ENCODE peak calls at places on chromosome 12, in nine cellular contexts. I is lung, J is HepG2, W is mucosa of descending colon, M is Karpas-422, G is tibial nerve, C is PC-3, A is uterus, O is left lung. E is an unnamed sample.

GRCh38 chr12:82685721-82686222 is 934 bp upstream of the TMTC2 start:
- DNase-seq in G (peak; percentile 92), J (peak; percentile 88), A (peak; percentile 95), I (peak; percentile 96), O (peak; percentile 96), W (peak; percentile 99), M (peak; percentile 97), C (peak; percentile 97), E (peak; percentile 61)

GRCh38 chr12:7151532-7151931 is 21.4 kb downstream of the CLSTN3 start:
- DNase-seq in O (no peak), G (no peak), M (no peak), C (no peak), I (peak; percentile 57), A (no peak), W (no peak), J (no peak), E (no peak)

GRCh38 chr12:96248532-96248931 is 54.4 kb downstream of the ELK3 start:
- DNase-seq in G (no peak), I (no peak), J (no peak), A (no peak), W (no peak), C (no peak), O (no peak), M (no peak), E (no peak)

GRCh38 chr12:117063162-117063911 is 35.9 kb downstream of the TESC start:
- DNase-seq in I (peak; percentile 34), G (no peak), W (peak; percentile 32), M (no peak), C (no peak), A (no peak), O (peak; percentile 58), J (no peak), E (no peak)

GRCh38 chr12:52860102-52860838 is 11.5 kb upstream of the KRT78 start:
- DNase-seq in M (no peak), I (no peak), A (no peak), O (no peak), C (peak; percentile 76), J (no peak), G (no peak), W (peak; percentile 27), E (no peak)

GRCh38 chr12:104889735-104890134 is 68.4 kb downstream of the SLC41A2 start:
- DNase-seq in A (no peak), J (no peak), W (no peak), M (no peak), G (no peak), C (no peak), I (no peak), O (no peak), E (no peak)

GRCh38 chr12:117158911-117159310 is 31.4 kb downstream of the FBXO21 start:
- DNase-seq in W (no peak), M (no peak), G (no peak), O (no peak), J (no peak), A (no peak), I (no peak), C (peak; percentile 14), E (no peak)

GRCh38 chr12:121227294-121227693 is 17.4 kb downstream of the P2RX4 start:
- DNase-seq in A (no peak), W (peak; percentile 84), J (peak; percentile 63), O (peak; percentile 76), I (peak; percentile 72), C (peak; percentile 91), M (peak; percentile 79), G (no peak), E (no peak)

GRCh38 chr12:131747276-131747675 is 36.4 kb downstream of the SFSWAP start:
- DNase-seq in G (no peak), A (no peak), W (no peak), J (no peak), O (no peak), M (no peak), I (no peak), C (no peak), E (no peak)

GRCh38 chr12:3155710-3156386 is 78.7 kb downstream of the TSPAN9 start:
- DNase-seq in C (no peak), M (no peak), J (no peak), W (no peak), A (peak; percentile 57), O (no peak), I (no peak), G (no peak), E (no peak)

GRCh38 chr12:106646472-106646871 is 63.7 kb downstream of the RFX4 start:
- DNase-seq in M (no peak), J (no peak), A (no peak), I (no peak), W (no peak), G (no peak), O (no peak), C (no peak), E (no peak)

GRCh38 chr12:124543591-124544310 is 23.7 kb downstream of the NCOR2 start:
- DNase-seq in J (no peak), W (no peak), C (no peak), O (no peak), M (peak; percentile 59), A (no peak), I (no peak), G (no peak), E (no peak)

GRCh38 chr12:83954071-83954789 is 958.4 kb downstream of the SLC6A15 start:
- DNase-seq in J (no peak), C (no peak), M (no peak), W (no peak), G (no peak), I (no peak), A (no peak), O (no peak), E (no peak)

GRCh38 chr12:4743046-4743445 is 22.8 kb downstream of the GALNT8 start:
- DNase-seq in W (peak; percentile 67), I (no peak), M (no peak), C (no peak), G (no peak), J (no peak), A (no peak), O (no peak), E (no peak)

GRCh38 chr12:93783827-93784226 is 106.7 kb downstream of the CRADD start:
- DNase-seq in J (no peak), I (no peak), C (no peak), O (no peak), A (no peak), M (no peak), W (no peak), G (no peak), E (no peak)

GRCh38 chr12:44490181-44490580 is 385.9 kb downstream of the NELL2 start:
- DNase-seq in A (no peak), G (no peak), O (no peak), M (no peak), I (no peak), W (no peak), C (no peak), J (no peak), E (no peak)

GRCh38 chr12:71942259-71942658 is 3.6 kb downstream of the TPH2 start:
- DNase-seq in M (no peak), W (no peak), I (no peak), C (no peak), A (no peak), G (no peak), O (no peak), J (no peak), E (no peak)

GRCh38 chr12:71935594-71935993 is 3.1 kb upstream of the TPH2 start:
- DNase-seq in J (no peak), C (peak; percentile 62), O (no peak), G (no peak), A (no peak), I (no peak), W (no peak), M (no peak), E (no peak)

GRCh38 chr12:71941174-71941573 is 2.5 kb downstream of the TPH2 start:
- DNase-seq in W (no peak), M (no peak), I (no peak), J (no peak), A (no peak), G (no peak), O (no peak), C (no peak), E (no peak)

DNA sequence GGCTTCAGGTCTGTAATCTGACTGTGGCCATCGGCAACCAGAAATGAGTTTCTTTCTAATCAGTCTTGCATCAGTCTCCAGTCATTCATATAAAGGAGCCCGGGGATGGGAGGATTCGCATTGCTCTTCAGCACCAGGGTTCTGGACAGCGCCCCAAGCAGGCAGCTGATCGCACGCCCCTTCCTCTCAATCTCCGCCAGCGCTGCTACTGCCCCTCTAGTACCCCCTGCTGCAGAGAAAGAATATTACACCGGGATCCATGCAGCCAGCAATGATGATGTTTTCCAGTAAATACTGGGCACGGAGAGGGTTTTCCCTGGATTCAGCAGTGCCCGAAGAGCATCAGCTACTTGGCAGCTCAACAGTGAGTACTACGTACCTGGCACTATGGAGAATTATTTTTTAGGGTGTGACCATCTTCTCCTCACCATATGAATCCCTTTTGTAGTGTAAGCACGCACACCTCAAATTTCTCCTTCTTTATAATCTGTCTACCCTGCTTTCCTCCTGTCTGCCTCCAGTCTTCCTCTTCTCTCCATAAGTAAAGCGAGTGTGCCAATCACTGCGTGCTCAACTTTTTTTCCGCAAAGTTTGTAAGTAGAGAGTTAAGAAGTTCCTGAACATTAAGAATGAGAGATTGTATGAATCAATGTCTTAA is at the start of gene TPH2:
- DNase-seq in A (no peak), J (peak; percentile 59), M (peak; percentile 92), G (no peak), W (peak; percentile 46), I (peak; percentile 34), O (peak; percentile 44), C (peak; percentile 78), E (peak; percentile 40)
- H3K4me3 ChIP-seq in A (no peak within 1 kb of the TSS), J (no peak within 1 kb of the TSS), M (no peak within 1 kb of the TSS), G (no peak within 1 kb of the TSS), W (no peak within 1 kb of the TSS), I (no peak within 1 kb of the TSS), O (no peak within 1 kb of the TSS), C (no peak within 1 kb of the TSS), E (no peak within 1 kb of the TSS)

DNA sequence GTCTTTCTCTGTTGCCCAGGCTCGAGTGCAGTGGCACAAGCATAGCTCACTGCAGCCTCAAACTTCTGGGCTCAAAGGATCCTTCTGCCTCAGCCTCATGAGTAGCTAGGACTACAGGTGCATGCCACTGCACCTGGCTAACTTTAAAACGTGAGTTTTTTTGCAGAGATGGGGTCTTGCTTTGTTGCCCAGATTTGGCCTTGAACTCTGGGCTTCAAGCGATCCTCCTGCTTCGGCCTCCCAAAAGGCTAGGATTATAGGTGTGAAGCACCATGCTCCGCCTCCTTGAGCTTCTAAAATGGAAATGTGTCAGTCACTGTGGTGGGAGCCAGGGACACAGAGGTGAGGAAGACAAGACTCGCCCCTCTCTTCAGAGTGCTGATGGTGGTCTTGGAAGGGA is 45.6 kb downstream of the WSCD2 start:
- DNase-seq in J (no peak), G (no peak), M (no peak), A (no peak), C (no peak), O (no peak), W (no peak), I (no peak), E (no peak)
- H3K4me1 ChIP-seq in J (no peaks in the 10 kb centered on the region), G (no peaks in the 10 kb centered on the region), M (no peaks in the 10 kb centered on the region), A (no peaks in the 10 kb centered on the region), C (no peaks in the 10 kb centered on the region), O (no peaks in the 10 kb centered on the region), W (no peaks in the 10 kb centered on the region), I (peaks cover 3% of the 10 kb centered on the region), E (no peaks in the 10 kb centered on the region)

GRCh38 chr12:27573972-27574371 is 50.0 kb downstream of the PPFIBP1 start:
- DNase-seq in M (no peak), O (no peak), C (peak; percentile 99), G (no peak), I (no peak), J (no peak), A (no peak), W (no peak), E (peak; percentile 84)
- H3K9me3 ChIP-seq in M (no peaks in the 10 kb centered on the region), O (no peaks in the 10 kb centered on the region), C (no peaks in the 10 kb centered on the region), G (no peaks in the 10 kb centered on the region), I (no peaks in the 10 kb centered on the region), J (no peaks in the 10 kb centered on the region), A (no peaks in the 10 kb centered on the region), W (no peaks in the 10 kb centered on the region), E (no peaks in the 10 kb centered on the region)

GRCh38 chr12:32501835-32502333 is 102.5 kb downstream of the FGD4 start:
- DNase-seq in C (no peak), W (peak; percentile 49), A (peak; percentile 28), O (no peak), M (no peak), J (peak; percentile 95), I (no peak), G (no peak), E (no peak)
- H3K4me3 ChIP-seq in C (no peak overlapping the region), W (no peak overlapping the region), A (peak overlapping the region; percentile 26), O (no peak overlapping the region), M (no peak overlapping the region), J (no peak overlapping the region), I (no peak overlapping the region), G (peak overlapping the region; percentile 23), E (no peak overlapping the region)